ENCODE peak calls at places on chromosomes 5 and 9, in seven cellular contexts. W is IMR-90, Y is omental fat pad, U is lower leg skin, B is uterus, Q is progenitor cell of endocrine pancreas, N is tibial nerve. F is an unnamed sample.

GRCh38 chr9:109856785-109857184 is 76.8 kb downstream of the PALM2AKAP2 start:
- DNase-seq in W (peak), Y (no peak), U (no peak), B (peak), Q (no peak), N (no peak), F (peak)

GRCh38 chr9:1619915-1620705 is 395.0 kb upstream of the SMARCA2 start:
- DNase-seq in W (no peak), Y (no peak), U (no peak), B (no peak), Q (no peak), N (no peak), F (peak)

GRCh38 chr5:68932830-68933434 is 160.9 kb upstream of the SLC30A5 start:
- DNase-seq in W (no peak), Y (no peak), U (no peak), B (no peak), Q (no peak), N (no peak), F (no peak)

GRCh38 chr5:159412284-159413046 is 82.2 kb upstream of the IL12B start:
- DNase-seq in W (no peak), Y (no peak), U (no peak), B (no peak), Q (no peak), N (no peak), F (peak)

GRCh38 chr5:180632768-180633167 is 16.6 kb downstream of the FLT4 start:
- DNase-seq in W (no peak), Y (no peak), U (no peak), B (no peak), Q (no peak), N (no peak), F (no peak)

GRCh38 chr5:91469517-91470165 is 86.5 kb upstream of the ARRDC3 start:
- DNase-seq in W (no peak), Y (no peak), U (no peak), B (no peak), Q (no peak), N (no peak), F (peak)

GRCh38 chr5:140965905-140966292 is 377 bp upstream of the PCDHAC2 start:
- DNase-seq in W (no peak), Y (no peak), U (no peak), B (peak), Q (no peak), N (no peak), F (no peak)

GRCh38 chr5:152595327-152595890 is 190.3 kb upstream of the NMUR2 start:
- DNase-seq in W (no peak), Y (no peak), U (no peak), B (no peak), Q (no peak), N (no peak), F (no peak)

GRCh38 chr9:93061791-93062299 is 3.3 kb downstream of the SUSD3 start:
- DNase-seq in W (no peak), Y (no peak), U (no peak), B (peak), Q (no peak), N (no peak), F (no peak)

GRCh38 chr9:20872340-20872977 is 159.0 kb downstream of the HACD4 start:
- DNase-seq in W (peak), Y (no peak), U (no peak), B (no peak), Q (no peak), N (no peak), F (peak)

GRCh38 chr9:74281674-74282073 is 215.5 kb upstream of the RORB start:
- DNase-seq in W (no peak), Y (no peak), U (no peak), B (no peak), Q (no peak), N (no peak), F (no peak)

GRCh38 chr9:83714316-83714715 is 6.6 kb upstream of the UBQLN1 start:
- DNase-seq in W (no peak), Y (no peak), U (no peak), B (no peak), Q (no peak), N (no peak), F (peak)
- TF ChIP-seq CTCF in W (peak), Y (no peak), U (no peak), B (no peak), Q (peak), N (no peak), F (peak)

GRCh38 chr5:149732500-149733128 is 2.5 kb downstream of the PPARGC1B start:
- DNase-seq in W (no peak), Y (no peak), U (peak), B (peak), Q (no peak), N (no peak), F (no peak)

GRCh38 chr5:149731617-149732400 is 1.7 kb downstream of the PPARGC1B start:
- DNase-seq in W (peak), Y (peak), U (peak), B (peak), Q (no peak), N (peak), F (peak)

GRCh38 chr5:149731332-149731616 is 1.2 kb downstream of the PPARGC1B start:
- DNase-seq in W (no peak), Y (no peak), U (no peak), B (peak), Q (no peak), N (no peak), F (no peak)

GRCh38 chr5:149729150-149729549 is 960 bp upstream of the PPARGC1B start:
- DNase-seq in W (no peak), Y (no peak), U (no peak), B (no peak), Q (no peak), N (no peak), F (no peak)

DNA sequence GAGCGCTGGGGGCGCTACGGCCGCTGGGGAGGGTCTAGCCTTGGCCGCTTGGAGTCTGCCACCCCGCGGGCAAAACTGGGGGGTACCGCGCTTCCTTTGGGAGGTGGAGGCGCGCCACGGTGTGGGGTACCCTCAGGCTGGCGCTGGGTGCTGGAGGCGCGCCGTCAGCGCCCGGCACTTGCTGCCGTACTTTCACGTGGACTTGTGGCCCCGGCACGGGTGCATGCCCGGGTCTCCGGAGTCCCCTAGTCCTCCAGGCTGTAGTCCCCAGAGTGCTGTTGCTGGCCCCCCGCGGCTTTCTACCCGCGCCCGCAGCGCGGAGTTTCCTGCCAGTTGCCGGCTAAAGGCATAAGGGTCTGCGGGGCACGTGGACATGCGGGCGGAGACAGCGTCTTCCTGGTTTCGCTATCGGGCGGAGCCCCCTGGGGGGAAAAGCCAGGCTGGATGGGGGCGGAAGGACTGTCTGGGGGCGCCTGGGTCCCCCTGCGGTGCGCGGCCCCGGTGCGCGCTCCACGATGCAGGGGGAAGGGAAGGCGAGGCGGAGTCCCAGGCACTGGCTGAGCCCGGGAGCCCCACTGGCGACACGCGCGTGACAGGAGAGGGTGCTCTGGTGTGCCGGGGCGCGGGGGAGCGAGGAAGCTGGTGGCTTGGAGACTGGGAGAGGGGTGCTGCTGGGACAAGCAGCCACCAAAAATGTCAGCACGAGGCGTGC is 666 bp downstream of the PPARGC1B start:
- DNase-seq in W (no peak), Y (no peak), U (peak), B (peak), Q (no peak), N (no peak), F (no peak)
- TF ChIP-seq CTCF in W (no peak), Y (no peak), U (no peak), B (no peak), Q (peak), N (no peak), F (no peak)

GRCh38 chr5:98769006-98769255 is 4.5 kb upstream of the RGMB start:
- DNase-seq in W (no peak), Y (peak), U (no peak), B (no peak), Q (peak), N (peak), F (no peak)
- TF ChIP-seq CTCF in W (peak), Y (no peak), U (no peak), B (peak), Q (peak), N (peak), F (peak)

GRCh38 chr9:134439368-134439784 is 113.1 kb downstream of the RXRA start:
- DNase-seq in W (no peak), Y (no peak), U (no peak), B (no peak), Q (no peak), N (no peak), F (no peak)

GRCh38 chr9:134436926-134437325 is 110.7 kb downstream of the RXRA start:
- DNase-seq in W (no peak), Y (no peak), U (no peak), B (no peak), Q (no peak), N (no peak), F (no peak)

GRCh38 chr9:134436356-134436717 is 110.1 kb downstream of the RXRA start:
- DNase-seq in W (no peak), Y (no peak), U (peak), B (no peak), Q (no peak), N (no peak), F (no peak)

GRCh38 chr9:134437417-134438203 is 111.4 kb downstream of the RXRA start:
- DNase-seq in W (no peak), Y (no peak), U (no peak), B (peak), Q (no peak), N (no peak), F (no peak)

DNA sequence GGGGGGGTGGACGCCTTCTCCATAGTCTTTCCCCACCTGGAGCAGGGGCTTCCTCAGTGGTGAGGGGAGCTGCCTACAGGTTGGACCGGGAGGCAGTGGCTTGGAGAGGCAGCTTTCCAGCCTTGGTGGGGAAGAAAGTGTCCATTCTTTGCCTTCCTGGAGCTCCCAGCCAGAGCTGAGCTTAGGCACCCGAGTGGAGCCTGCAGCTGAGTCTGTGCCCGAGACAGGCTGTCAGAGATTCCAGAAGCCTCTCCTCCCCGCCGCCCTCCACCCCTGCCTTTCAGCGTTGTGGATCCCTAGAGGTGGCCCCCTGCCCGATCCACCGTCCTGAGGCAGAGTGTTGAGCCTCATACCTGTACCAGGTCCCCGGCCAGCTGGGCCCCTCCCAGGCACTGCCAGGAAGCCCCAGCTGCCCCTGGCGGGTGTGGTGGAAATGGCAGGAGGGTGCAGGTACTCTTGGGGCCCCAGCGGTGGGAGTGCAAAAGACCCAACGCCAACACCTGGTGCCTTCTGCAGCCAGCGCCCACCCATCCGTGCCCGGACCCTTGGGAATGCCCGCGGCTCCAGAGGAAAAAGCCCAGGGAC is 112.0 kb downstream of the RXRA start:
- DNase-seq in W (no peak), Y (no peak), U (peak), B (no peak), Q (no peak), N (no peak), F (no peak)
- TF ChIP-seq CTCF in W (no peak), Y (no peak), U (no peak), B (no peak), Q (no peak), N (no peak), F (no peak)

GRCh38 chr5:134227259-134227658 is 1.4 kb upstream of the PPP2CA start:
- DNase-seq in W (peak), Y (no peak), U (no peak), B (peak), Q (no peak), N (no peak), F (no peak)
- TF ChIP-seq CTCF in W (no peak), Y (no peak), U (no peak), B (no peak), Q (peak), N (no peak), F (no peak)

GRCh38 chr5:74035521-74035937 is 409.5 kb downstream of the ARHGEF28 start:
- DNase-seq in W (peak), Y (no peak), U (no peak), B (peak), Q (no peak), N (no peak), F (peak)
- TF ChIP-seq CTCF in W (peak), Y (no peak), U (no peak), B (peak), Q (peak), N (peak), F (peak)

DNA sequence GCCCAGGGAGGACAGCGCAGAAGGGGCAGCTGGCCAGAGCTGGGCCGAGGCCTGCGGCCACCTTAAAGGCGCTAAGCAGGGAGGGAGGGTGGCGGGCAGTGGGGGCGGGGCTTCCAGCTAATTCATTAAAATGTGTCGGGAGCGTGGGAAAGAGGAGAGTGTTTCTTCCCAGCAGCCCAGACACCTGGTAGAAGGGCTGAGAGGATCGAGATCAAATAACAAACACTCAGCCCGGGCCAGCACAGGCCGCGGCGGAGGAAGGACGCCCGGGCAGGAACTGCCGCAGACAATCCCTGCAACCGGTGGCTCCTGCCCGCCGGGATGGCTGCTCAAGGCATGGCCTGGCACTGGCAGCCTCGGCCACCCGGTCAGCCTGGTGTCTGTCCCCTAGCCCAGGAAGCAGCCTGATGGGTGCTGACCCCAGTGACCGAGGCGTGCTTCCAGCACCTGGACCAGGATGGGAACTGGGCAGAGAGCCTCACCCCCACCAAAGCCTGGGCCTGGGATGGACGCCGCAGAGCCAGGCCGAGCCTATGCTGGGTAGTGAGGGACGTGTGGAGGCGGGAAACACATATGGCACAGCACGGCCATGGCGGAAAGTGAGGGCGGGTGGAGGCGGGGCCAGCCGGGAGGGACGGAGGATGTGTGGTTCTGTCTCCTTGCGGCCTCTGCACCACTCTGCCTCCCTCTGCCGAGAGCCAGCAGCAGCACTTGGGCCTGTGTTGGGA is 3.2 kb upstream of the NRARP start:
- DNase-seq in W (no peak), Y (no peak), U (peak), B (peak), Q (peak), N (no peak), F (no peak)
- TF ChIP-seq CTCF in W (no peak), Y (no peak), U (no peak), B (no peak), Q (no peak), N (peak), F (no peak)

DNA sequence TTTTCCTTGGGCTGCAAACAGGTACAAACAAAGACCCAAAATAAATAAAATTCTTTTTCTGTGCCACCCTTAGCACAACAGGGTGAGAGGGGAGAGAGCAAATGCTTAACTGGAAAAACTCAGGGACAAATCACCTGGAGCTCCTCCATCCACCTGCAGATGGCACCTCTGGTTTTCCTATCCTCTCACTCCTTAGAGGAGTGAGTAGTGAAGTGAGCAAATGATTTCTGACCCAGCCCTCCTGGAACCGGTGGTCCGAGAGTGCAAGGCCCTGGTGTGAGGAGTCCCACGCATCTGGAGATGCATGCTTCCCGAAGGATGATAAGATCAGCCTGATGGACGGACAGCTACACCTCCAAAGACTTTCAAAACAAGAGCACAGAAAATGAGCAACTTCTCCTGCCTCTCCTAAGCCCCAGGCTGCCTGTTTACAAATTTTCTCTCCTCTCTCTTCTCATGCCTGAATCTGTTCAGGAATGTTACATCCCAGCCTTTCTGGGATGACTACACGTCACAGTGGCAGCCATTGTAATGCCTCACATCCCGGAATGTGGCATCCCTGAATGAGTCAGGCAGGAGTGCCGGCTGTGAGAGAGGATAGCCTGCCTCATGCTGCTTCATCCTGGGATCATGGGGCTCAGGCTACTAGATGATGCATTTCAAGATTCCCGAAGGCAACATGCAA is 86.4 kb downstream of the ADRB2 start:
- DNase-seq in W (peak), Y (no peak), U (no peak), B (no peak), Q (no peak), N (no peak), F (peak)
- TF ChIP-seq CTCF in W (peak), Y (no peak), U (no peak), B (no peak), Q (peak), N (no peak), F (peak)

GRCh38 chr5:34684281-34684979 is 28.3 kb downstream of the RAI14 start:
- DNase-seq in W (peak), Y (no peak), U (no peak), B (no peak), Q (no peak), N (no peak), F (peak)
- TF ChIP-seq CTCF in W (no peak), Y (no peak), U (no peak), B (no peak), Q (peak), N (no peak), F (peak)